ENCODE peak calls at places on chromosomes 2 and 18, in six cellular contexts. L, O, Y, W, J and M are unnamed samples.

GRCh38 chr2:17877811-17878221 is 651 bp upstream of the KCNS3 start:
- DNase-seq in L (no peak), O (no peak), Y (peak; percentile 3), W (no peak), J (no peak), M (no peak)

GRCh38 chr2:151478011-151478410 is 68.3 kb downstream of the RIF1 start:
- DNase-seq in L (no peak), O (no peak), Y (no peak), W (no peak), J (no peak), M (no peak)

GRCh38 chr18:47151457-47151856 is 1.2 kb upstream of the HDHD2 start:
- DNase-seq in L (no peak), O (no peak), Y (no peak), W (no peak), J (no peak), M (no peak)

GRCh38 chr2:3127279-3127690 is 250.3 kb downstream of the EIPR1 start:
- DNase-seq in L (no peak), O (peak; percentile 37), Y (peak; percentile 54), W (no peak), J (no peak), M (no peak)

GRCh38 chr2:109313343-109313742 is 184.3 kb downstream of the SH3RF3 start:
- DNase-seq in L (no peak), O (no peak), Y (no peak), W (no peak), J (no peak), M (no peak)

GRCh38 chr2:238305092-238305862 is 15.0 kb upstream of the TRAF3IP1 start:
- DNase-seq in L (no peak), O (no peak), Y (no peak), W (no peak), J (no peak), M (no peak)

GRCh38 chr2:208074610-208075356 is 49.5 kb upstream of the PLEKHM3 start:
- DNase-seq in L (no peak), O (no peak), Y (no peak), W (no peak), J (no peak), M (no peak)

GRCh38 chr2:15050483-15050882 is 418.0 kb downstream of the LRATD1 start:
- DNase-seq in L (no peak), O (no peak), Y (no peak), W (no peak), J (no peak), M (no peak)

GRCh38 chr2:55155764-55156221 is 76.3 kb downstream of the CLHC1 start:
- DNase-seq in L (no peak), O (no peak), Y (no peak), W (no peak), J (no peak), M (peak; percentile 80)

GRCh38 chr2:8627019-8627691 is 54.7 kb upstream of the ID2 start:
- DNase-seq in L (no peak), O (no peak), Y (no peak), W (no peak), J (no peak), M (no peak)

GRCh38 chr2:128727914-128728313 is 409.2 kb upstream of the HS6ST1 start:
- DNase-seq in L (no peak), O (no peak), Y (no peak), W (no peak), J (no peak), M (peak; percentile 84)

GRCh38 chr2:28252308-28252707 is 140.3 kb upstream of the FOSL2 start:
- DNase-seq in L (no peak), O (no peak), Y (peak; percentile 90), W (no peak), J (no peak), M (no peak)

GRCh38 chr2:147110317-147110716 is 734.5 kb upstream of the ACVR2A start:
- DNase-seq in L (no peak), O (no peak), Y (no peak), W (no peak), J (no peak), M (no peak)

GRCh38 chr2:232890896-232891601 is 21.0 kb downstream of the SNORC start:
- DNase-seq in L (no peak), O (no peak), Y (no peak), W (peak; percentile 45), J (no peak), M (no peak)

GRCh38 chr2:225171350-225171749 is 129.1 kb upstream of the DOCK10 start:
- DNase-seq in L (no peak), O (no peak), Y (no peak), W (no peak), J (no peak), M (no peak)

GRCh38 chr2:125259441-125259840 is 1234.4 kb downstream of the CNTNAP5 start:
- DNase-seq in L (no peak), O (no peak), Y (no peak), W (no peak), J (no peak), M (no peak)

GRCh38 chr2:16126141-16126968 is 186.0 kb downstream of the MYCN start:
- DNase-seq in L (no peak), O (no peak), Y (no peak), W (no peak), J (no peak), M (no peak)

GRCh38 chr18:60358516-60358915 is 14.1 kb downstream of the MC4R start:
- DNase-seq in L (no peak), O (no peak), Y (no peak), W (no peak), J (no peak), M (no peak)

GRCh38 chr2:88590998-88591613 is 36.2 kb downstream of the EIF2AK3 start:
- DNase-seq in L (peak; percentile 62), O (peak; percentile 41), Y (peak; percentile 73), W (no peak), J (no peak), M (no peak)

GRCh38 chr2:120568089-120568974 is 167.3 kb upstream of the GLI2 start:
- DNase-seq in L (no peak), O (no peak), Y (no peak), W (no peak), J (no peak), M (no peak)

GRCh38 chr2:131040661-131041401 is 52.4 kb downstream of the FAM168B start:
- DNase-seq in L (no peak), O (peak; percentile 68), Y (peak; percentile 19), W (no peak), J (no peak), M (no peak)

GRCh38 chr2:95362486-95362885 is 40.0 kb upstream of the FAHD2A start:
- DNase-seq in L (no peak), O (no peak), Y (no peak), W (no peak), J (no peak), M (no peak)

GRCh38 chr2:109351164-109351756 is 222.3 kb downstream of the SH3RF3 start:
- DNase-seq in L (no peak), O (no peak), Y (peak; percentile 31), W (peak; percentile 82), J (peak; percentile 19), M (peak; percentile 57)

GRCh38 chr18:8319798-8320477 is 289.3 kb upstream of the RAB12 start:
- DNase-seq in L (no peak), O (no peak), Y (no peak), W (no peak), J (no peak), M (no peak)

GRCh38 chr2:83944174-83944573 is 514.9 kb downstream of the SUCLG1 start:
- DNase-seq in L (no peak), O (no peak), Y (no peak), W (no peak), J (no peak), M (peak; percentile 3)

GRCh38 chr2:121242175-121242875 is 42.7 kb downstream of the TFCP2L1 start:
- DNase-seq in L (no peak), O (no peak), Y (no peak), W (no peak), J (no peak), M (no peak)

GRCh38 chr2:128362186-128362888 is 43.7 kb upstream of the HS6ST1 start:
- DNase-seq in L (no peak), O (no peak), Y (no peak), W (no peak), J (no peak), M (no peak)

GRCh38 chr2:13056259-13056843 is 339.6 kb downstream of the TRIB2 start:
- DNase-seq in L (no peak), O (peak; percentile 6), Y (no peak), W (no peak), J (no peak), M (no peak)